ENCODE peak calls at places on chromosomes 13 and 19, in eight cellular contexts. T is cardiac fibroblast, B is fibroblast of mammary gland, R is pancreas, F is AG04450, O is A673, P is fibroblast of the aortic adventitia, Z is left ventricle myocardium inferior. H is an unnamed sample.

GRCh38 chr13:74820809-74821208 is 661.2 kb downstream of the TBC1D4 start:
- DNase-seq in T (no peak), F (no peak), Z (no peak), O (no peak), B (no peak), P (no peak), R (no peak), H (no peak)

GRCh38 chr13:66888698-66889097 is 341.4 kb downstream of the PCDH9 start:
- DNase-seq in Z (no peak), T (peak), O (no peak), R (no peak), F (no peak), P (no peak), B (peak), H (no peak)

GRCh38 chr19:4687396-4687795 is 17.3 kb upstream of the MYDGF start:
- DNase-seq in R (no peak), F (no peak), B (no peak), T (no peak), O (no peak), P (no peak), Z (no peak), H (no peak)

GRCh38 chr19:58182577-58182988 is 278 bp upstream of the ZNF274 start:
- DNase-seq in F (no peak), O (peak), P (no peak), T (no peak), Z (no peak), R (peak), B (no peak), H (peak)

GRCh38 chr19:16283103-16283469 is 41.5 kb upstream of the KLF2 start:
- DNase-seq in T (no peak), O (no peak), P (no peak), F (no peak), Z (no peak), R (no peak), B (no peak), H (no peak)

GRCh38 chr13:21046203-21046602 is 15.2 kb downstream of the LATS2 start:
- DNase-seq in R (no peak), O (no peak), Z (no peak), P (no peak), F (no peak), T (no peak), B (no peak), H (no peak)

GRCh38 chr13:87129602-87130300 is 541.4 kb upstream of the SLITRK5 start:
- DNase-seq in T (no peak), B (peak), O (no peak), F (no peak), P (peak), Z (no peak), R (no peak), H (no peak)

GRCh38 chr13:110949116-110949515 is 34.2 kb upstream of the ANKRD10 start:
- DNase-seq in P (no peak), R (no peak), Z (no peak), F (no peak), O (no peak), T (no peak), B (no peak), H (no peak)

GRCh38 chr13:75803175-75803611 is 167.1 kb downstream of the LMO7 start:
- DNase-seq in F (no peak), T (no peak), P (no peak), O (no peak), R (no peak), B (no peak), Z (no peak), H (no peak)

GRCh38 chr19:1389033-1389940 is 5.6 kb downstream of the NDUFS7 start:
- DNase-seq in P (no peak), B (no peak), T (no peak), R (no peak), Z (no peak), F (no peak), O (no peak), H (no peak)

GRCh38 chr19:20662421-20663105 is 1.2 kb upstream of the ZNF626 start:
- DNase-seq in R (peak), O (no peak), B (no peak), Z (no peak), T (no peak), F (no peak), P (no peak), H (no peak)

GRCh38 chr19:57620673-57621348 is 6.8 kb downstream of the ZNF134 start:
- DNase-seq in P (peak), R (no peak), T (peak), F (no peak), O (no peak), B (peak), Z (no peak), H (no peak)

GRCh38 chr19:36163813-36164212 is 11.6 kb upstream of the COX7A1 start:
- DNase-seq in O (no peak), Z (no peak), F (no peak), B (no peak), T (no peak), P (no peak), R (no peak), H (no peak)
- H3K4me3 ChIP-seq in O (no peak), Z (no peak), F (no peak), B (no peak), T (no peak), P (no peak), R (no peak), H (no peak)

DNA sequence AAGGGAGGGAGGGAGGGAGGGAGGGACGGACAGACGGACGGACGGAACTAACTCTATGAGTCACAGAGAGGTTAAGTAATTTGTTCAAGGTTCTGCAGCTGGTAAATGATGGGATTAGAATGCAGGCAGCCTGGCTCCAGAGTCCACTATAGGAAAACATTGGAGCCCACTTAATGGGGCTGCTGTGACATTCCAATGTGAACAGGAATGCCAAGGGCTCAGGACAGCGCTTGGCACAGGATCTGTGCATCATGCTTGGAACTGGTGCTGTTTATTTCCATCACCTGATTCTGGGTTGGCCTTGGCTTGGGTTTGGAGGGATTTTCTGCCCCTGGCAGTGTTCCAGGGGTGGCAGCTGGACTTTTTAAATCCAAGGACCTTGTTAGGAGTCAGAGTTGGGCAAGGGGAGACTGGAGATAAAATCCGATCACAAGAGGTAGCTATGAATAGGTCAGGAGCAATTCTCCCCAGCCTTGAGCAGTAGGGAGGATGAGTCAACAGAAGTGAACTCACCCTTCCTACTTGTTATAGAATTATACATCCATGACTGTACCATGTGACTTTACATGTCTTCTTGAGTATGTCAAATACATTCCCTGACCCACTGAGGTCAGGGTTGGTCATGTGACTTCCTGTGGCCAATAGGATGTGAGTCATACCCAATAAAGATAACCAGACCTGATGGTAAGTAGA is 7.8 kb upstream of the HIF3A start:
- DNase-seq in R (no peak), P (peak), T (peak), Z (peak), F (peak), O (peak), B (peak), H (peak)
- H3K4me3 ChIP-seq in R (no peak), P (no peak), T (peak), Z (no peak), F (no peak), O (no peak), B (no peak), H (no peak)

GRCh38 chr13:42041684-42042035 is 6.8 kb upstream of the DGKH start:
- DNase-seq in T (peak), Z (peak), O (no peak), F (no peak), R (peak), P (peak), B (peak), H (peak)
- H3K4me3 ChIP-seq in T (peak), Z (peak), O (peak), F (peak), R (peak), P (peak), B (peak), H (peak)

GRCh38 chr13:98202026-98202425 is 25.0 kb upstream of the RNF113B start:
- DNase-seq in T (no peak), B (no peak), R (no peak), O (no peak), F (no peak), Z (no peak), P (no peak), H (no peak)
- H3K4me3 ChIP-seq in T (no peak), B (no peak), R (no peak), O (no peak), F (no peak), Z (no peak), P (no peak), H (no peak)

GRCh38 chr13:112586334-112586733 is 1.6 kb downstream of the TUBGCP3 start:
- DNase-seq in Z (no peak), B (no peak), P (no peak), F (no peak), O (no peak), T (no peak), R (no peak), H (no peak)
- H3K4me3 ChIP-seq in Z (no peak), B (peak), P (peak), F (no peak), O (peak), T (no peak), R (no peak), H (no peak)

GRCh38 chr19:35612559-35613321 is at the start of gene HAUS5:
- DNase-seq in T (peak), Z (peak), P (peak), F (peak), R (peak), O (peak), B (peak), H (peak)
- H3K4me3 ChIP-seq in T (peak), Z (peak), P (peak), F (peak), R (peak), O (peak), B (peak), H (peak)

GRCh38 chr19:41449079-41449864 is 6.3 kb downstream of the ERICH4 start:
- DNase-seq in R (peak), T (peak), B (peak), P (peak), F (peak), O (peak), Z (peak), H (peak)
- H3K4me3 ChIP-seq in R (peak), T (peak), B (peak), P (peak), F (peak), O (peak), Z (peak), H (no peak)

DNA sequence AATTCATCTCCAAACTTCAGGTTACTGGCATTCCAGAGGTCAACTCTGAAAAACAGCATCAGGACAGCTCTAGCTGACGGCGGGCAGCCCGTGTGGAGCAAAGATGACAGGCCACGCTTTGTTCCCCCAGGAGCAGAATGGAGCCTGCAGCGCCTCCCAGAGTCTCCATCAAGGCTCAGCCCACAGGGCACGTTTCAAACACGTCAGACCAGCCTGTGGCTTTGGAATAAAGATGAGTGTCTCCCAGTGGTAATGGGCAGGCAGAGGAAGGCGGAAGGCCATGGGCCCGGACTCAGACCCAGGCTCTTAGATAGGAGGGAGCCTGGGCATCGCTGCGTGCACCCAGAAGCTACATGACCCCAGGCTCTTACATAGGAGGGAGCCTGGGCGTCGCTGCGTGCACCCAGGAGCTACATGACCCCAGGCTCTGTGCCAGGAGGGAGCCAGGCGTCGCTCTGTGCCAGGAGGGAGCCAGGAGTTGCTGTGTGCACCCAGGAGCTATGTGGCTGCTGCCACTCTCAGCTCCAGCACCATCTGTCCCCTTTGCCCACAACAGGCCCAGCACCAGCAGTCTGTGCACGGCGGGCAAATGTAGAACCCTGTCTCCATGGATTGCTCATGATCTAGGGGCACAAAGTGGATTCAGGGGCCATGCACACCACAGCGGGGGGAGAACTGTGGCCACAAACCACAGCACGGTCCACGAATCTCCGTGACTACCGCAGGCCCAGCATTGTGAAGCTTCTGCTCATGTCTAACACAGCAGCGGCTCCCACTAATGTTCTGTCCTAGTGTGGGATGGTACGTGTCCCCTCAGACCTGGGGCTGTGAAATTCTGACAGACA is 47.8 kb upstream of the C13orf46 start:
- DNase-seq in T (no peak), B (no peak), F (no peak), Z (no peak), P (no peak), R (peak), O (no peak), H (peak)
- H3K4me3 ChIP-seq in T (no peak), B (no peak), F (no peak), Z (no peak), P (no peak), R (no peak), O (no peak), H (no peak)